ENCODE peak calls at places on chromosomes 12 and 14, in seven cellular contexts. T is sigmoid colon, P is adrenal gland, E is testis, S is right lobe of liver, B is body of pancreas, L is Peyer's patch. O is an unnamed sample.

GRCh38 chr12:11015775-11016430 is 6.5 kb downstream of the TAS2R19 start:
- DNase-seq in T (no peak), S (no peak), P (no peak), L (peak; percentile 69), E (no peak), B (no peak), O (no peak)

GRCh38 chr12:115597157-115597712 is 680.3 kb downstream of the MED13L start:
- DNase-seq in E (no peak), L (no peak), S (no peak), B (no peak), P (no peak), T (no peak), O (no peak)

GRCh38 chr12:106179086-106179485 is 40.3 kb upstream of the NUAK1 start:
- DNase-seq in E (peak; percentile 55), L (no peak), S (no peak), T (peak; percentile 86), B (peak; percentile 38), P (no peak), O (no peak)

GRCh38 chr12:45966486-45966885 is 23.9 kb downstream of the SCAF11 start:
- DNase-seq in E (no peak), T (no peak), S (no peak), L (no peak), B (no peak), P (no peak), O (no peak)

GRCh38 chr12:123250471-123251383 is 17.5 kb downstream of the MTRFR start:
- DNase-seq in B (peak; percentile 80), P (peak; percentile 47), S (peak; percentile 62), E (no peak), T (no peak), L (peak; percentile 92), O (peak; percentile 54)

GRCh38 chr12:57772429-57773322 is at the start of gene EEF1AKMT3:
- DNase-seq in L (peak; percentile 81), E (peak; percentile 77), P (peak; percentile 70), T (peak; percentile 83), S (peak; percentile 74), B (peak; percentile 81), O (peak; percentile 90)

GRCh38 chr12:92547906-92548305 is 154.9 kb upstream of the PLEKHG7 start:
- DNase-seq in B (no peak), T (no peak), L (no peak), S (no peak), P (peak; percentile 70), E (no peak), O (no peak)

GRCh38 chr14:73713206-73713803 is 879 bp downstream of the PNMA1 start:
- DNase-seq in L (no peak), E (no peak), B (no peak), P (no peak), T (no peak), S (no peak), O (no peak)

GRCh38 chr12:53298154-53298553 is 1.3 kb upstream of the MYG1 start:
- DNase-seq in B (peak; percentile 20), T (no peak), S (no peak), P (peak; percentile 24), L (no peak), E (no peak), O (no peak)

GRCh38 chr14:21044106-21044618 is 2.0 kb downstream of the RNASE7 start:
- DNase-seq in B (no peak), P (peak; percentile 63), T (no peak), E (no peak), L (no peak), S (no peak), O (no peak)

GRCh38 chr14:61619494-61619893 is 75.8 kb upstream of the HIF1A start:
- DNase-seq in E (no peak), S (no peak), B (no peak), T (no peak), L (no peak), P (no peak), O (no peak)
- TF ChIP-seq POLR2A in E (no peak), S (no peak), B (no peak), T (no peak), L (no peak), P (no peak), O (no peak)

DNA sequence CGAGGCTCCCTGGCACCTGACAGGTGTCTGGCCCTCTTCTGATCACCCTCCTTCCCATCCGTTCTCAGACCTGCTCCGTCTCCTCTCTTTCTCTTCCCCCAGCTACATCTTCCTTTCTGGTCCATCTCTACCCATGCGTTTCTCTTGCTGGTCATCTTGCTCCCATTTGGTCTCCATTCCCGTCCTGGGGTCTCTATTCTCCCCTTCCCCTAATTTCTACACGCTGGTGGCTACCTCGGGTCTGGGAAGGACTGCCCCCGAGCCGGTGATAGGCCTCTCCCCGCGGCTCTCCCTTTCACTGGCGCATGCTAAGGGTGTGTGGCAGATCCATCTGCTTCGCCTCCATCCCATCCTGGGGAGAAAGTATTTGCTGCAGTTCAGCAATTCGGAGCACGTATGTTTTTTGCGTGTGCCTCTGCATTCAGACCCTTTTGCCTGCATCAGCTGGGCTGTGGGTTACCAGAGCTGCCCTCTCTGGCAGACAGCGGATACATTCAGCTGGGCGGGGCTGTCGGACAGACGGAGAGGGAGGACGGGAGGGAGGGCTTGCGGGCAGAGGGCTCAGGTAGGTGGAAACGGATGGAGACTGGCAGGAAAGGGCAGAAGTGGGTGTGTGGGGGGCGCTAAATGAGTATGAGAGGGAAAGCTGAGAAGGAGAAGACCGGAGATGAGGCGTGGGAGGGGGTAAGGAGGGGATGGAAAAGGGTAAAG is 775 bp downstream of the CLSTN3 start:
- DNase-seq in T (no peak), L (peak; percentile 84), P (peak; percentile 63), E (peak; percentile 73), B (peak; percentile 58), S (peak; percentile 84), O (peak; percentile 90)
- TF ChIP-seq CTCF in T (no peak), L (no peak), P (no peak), E (no peak), B (no peak), S (no peak), O (no peak)

GRCh38 chr14:64951291-64951690 is 8.7 kb upstream of the GPX2 start:
- DNase-seq in S (no peak), L (no peak), B (no peak), E (no peak), T (no peak), P (no peak), O (no peak)
- TF ChIP-seq POLR2A in S (no peak), L (no peak), B (no peak), E (no peak), T (no peak), P (no peak), O (no peak)

GRCh38 chr12:104456950-104457745 is 400 bp downstream of the CHST11 start:
- DNase-seq in P (peak; percentile 71), B (peak; percentile 74), E (peak; percentile 90), S (peak; percentile 68), T (peak; percentile 86), L (peak; percentile 89), O (peak; percentile 90)
- TF ChIP-seq CTCF in P (no peak), B (no peak), E (peak; percentile 43), S (peak; percentile 12), T (peak; percentile 29), L (no peak), O (peak; percentile 12)

O was measured in spleen.